ENCODE peak calls at places on chromosomes 7 and 10, in six cellular contexts. C is GM10248, H is coronary artery, E is heart right ventricle, G is right lobe of liver, L is neural crest cell. Y is an unnamed sample.

GRCh38 chr7:141558544-141559183 is 7.5 kb downstream of the AGK start:
- DNase-seq in C (peak; percentile 30), H (no peak), E (no peak), G (no peak), L (no peak), Y (no peak)

GRCh38 chr10:120465138-120465537 is 8.1 kb downstream of the PLPP4 start:
- DNase-seq in C (no peak), H (no peak), E (no peak), G (no peak), L (no peak), Y (no peak)

GRCh38 chr10:26798298-26798697 is 62.5 kb downstream of the ABI1 start:
- DNase-seq in C (no peak), H (no peak), E (no peak), G (no peak), L (no peak), Y (no peak)

GRCh38 chr10:62681211-62681940 is 123.1 kb upstream of the ADO start:
- DNase-seq in C (peak; percentile 88), H (no peak), E (no peak), G (no peak), L (no peak), Y (no peak)

GRCh38 chr7:1227071-1227804 is 5.4 kb upstream of the UNCX start:
- DNase-seq in C (no peak), H (no peak), E (no peak), G (no peak), L (no peak), Y (no peak)

GRCh38 chr10:117736655-117737054 is 194.1 kb downstream of the EMX2 start:
- DNase-seq in C (no peak), H (no peak), E (no peak), G (no peak), L (no peak), Y (no peak)

GRCh38 chr10:5559642-5560141 is 34.9 kb downstream of the CALML3 start:
- DNase-seq in C (no peak), H (peak; percentile 45), E (no peak), G (no peak), L (no peak), Y (peak; percentile 10)

GRCh38 chr7:111587715-111588433 is 25.6 kb upstream of the IMMP2L start:
- DNase-seq in C (no peak), H (no peak), E (no peak), G (no peak), L (no peak), Y (no peak)

GRCh38 chr7:100563100-100563564 is 10.6 kb downstream of the SAP25 start:
- DNase-seq in C (no peak), H (no peak), E (no peak), G (no peak), L (no peak), Y (no peak)

GRCh38 chr10:4514445-4515108 is 311.4 kb upstream of the AKR1E2 start:
- DNase-seq in C (peak; percentile 64), H (peak; percentile 84), E (peak; percentile 77), G (no peak), L (no peak), Y (no peak)

GRCh38 chr7:105985821-105986220 is 22.8 kb downstream of the CDHR3 start:
- DNase-seq in C (no peak), H (no peak), E (no peak), G (no peak), L (no peak), Y (no peak)

GRCh38 chr10:21134645-21135395 is 237.7 kb upstream of the NEBL start:
- DNase-seq in C (no peak), H (no peak), E (no peak), G (no peak), L (no peak), Y (no peak)

GRCh38 chr10:110617455-110618162 is 26.5 kb upstream of the RBM20 start:
- DNase-seq in C (no peak), H (no peak), E (no peak), G (no peak), L (no peak), Y (no peak)

GRCh38 chr10:114519756-114520288 is 115.5 kb upstream of the AFAP1L2 start:
- DNase-seq in C (no peak), H (no peak), E (no peak), G (no peak), L (no peak), Y (no peak)

GRCh38 chr10:124386186-124387077 is 32.3 kb downstream of the OAT start:
- DNase-seq in C (no peak), H (peak; percentile 69), E (no peak), G (no peak), L (no peak), Y (no peak)

GRCh38 chr7:42250411-42250810 is 13.4 kb upstream of the GLI3 start:
- DNase-seq in C (no peak), H (no peak), E (no peak), G (no peak), L (no peak), Y (no peak)

GRCh38 chr10:52965938-52966401 is 193.4 kb upstream of the MBL2 start:
- DNase-seq in C (peak; percentile 68), H (no peak), E (no peak), G (no peak), L (no peak), Y (no peak)

GRCh38 chr10:133422223-133422820 is 2.1 kb downstream of the SPRN start:
- DNase-seq in C (no peak), H (no peak), E (no peak), G (peak; percentile 49), L (no peak), Y (no peak)

GRCh38 chr7:142909921-142910521 is 23.5 kb downstream of the TRPV5 start:
- DNase-seq in C (no peak), H (no peak), E (no peak), G (no peak), L (no peak), Y (no peak)

GRCh38 chr7:156818133-156818532 is 74.8 kb downstream of the LMBR1 start:
- DNase-seq in C (no peak), H (no peak), E (no peak), G (no peak), L (no peak), Y (no peak)

GRCh38 chr10:5659702-5660528 is 6.5 kb downstream of the ASB13 start:
- DNase-seq in C (peak; percentile 60), H (no peak), E (no peak), G (peak; percentile 79), L (no peak), Y (no peak)

GRCh38 chr7:18895456-18895855 is 222.0 kb downstream of the TWIST1 start:
- DNase-seq in C (no peak), H (no peak), E (no peak), G (no peak), L (no peak), Y (no peak)

GRCh38 chr7:47873767-47874166 is 74.5 kb downstream of the PKD1L1 start:
- DNase-seq in C (no peak), H (no peak), E (no peak), G (no peak), L (no peak), Y (no peak)

GRCh38 chr10:123870260-123870659 is 21.3 kb downstream of the CPXM2 start:
- DNase-seq in C (no peak), H (no peak), E (no peak), G (no peak), L (no peak), Y (no peak)

GRCh38 chr10:124307531-124308350 is 111.0 kb downstream of the OAT start:
- DNase-seq in C (no peak), H (no peak), E (no peak), G (no peak), L (no peak), Y (peak; percentile 37)

DNA sequence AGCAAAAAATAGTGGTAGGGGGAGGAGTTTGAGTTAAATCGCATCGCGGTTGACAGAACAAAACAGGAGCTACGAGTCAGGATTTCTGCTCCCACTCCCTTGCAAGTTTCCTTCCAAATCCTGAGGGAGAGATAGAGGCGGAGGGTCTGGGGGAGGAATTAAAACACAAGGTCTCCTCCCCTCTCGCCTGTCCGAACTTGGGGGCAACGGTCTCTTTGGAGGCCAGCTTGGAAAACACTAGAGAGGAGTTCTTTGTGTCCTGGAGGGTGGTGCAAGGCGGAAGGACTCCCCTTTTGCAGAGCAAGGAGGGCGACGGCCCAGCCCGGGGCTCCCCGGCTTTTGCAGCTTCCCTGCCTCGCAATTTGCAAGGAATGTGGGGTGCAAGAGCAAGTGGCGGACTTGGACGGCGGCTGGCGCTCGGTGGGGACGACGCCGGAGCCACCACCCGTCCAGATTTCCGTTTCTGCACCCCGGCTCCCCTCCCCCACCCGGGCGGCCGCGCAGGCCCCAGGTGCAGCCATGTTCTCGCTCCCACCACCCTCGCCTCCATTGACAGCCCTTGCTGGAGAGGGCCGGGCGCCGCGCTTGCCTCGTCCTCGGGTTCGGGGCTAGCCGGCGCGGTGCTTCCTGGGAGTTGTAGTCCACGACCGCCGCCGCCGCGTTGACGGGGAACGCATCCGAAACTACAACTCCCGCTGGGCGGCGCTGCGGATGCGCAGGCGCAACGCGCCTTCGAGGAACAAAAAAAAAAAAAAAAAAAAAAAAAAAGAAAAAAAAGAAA is 417 bp upstream of the GTF2I start:
- DNase-seq in C (peak; percentile 93), H (peak; percentile 96), E (peak; percentile 98), G (peak; percentile 99), L (peak; percentile 99), Y (peak; percentile 99)
- TF ChIP-seq CTCF in C (no peak), H (no peak), E (no peak), G (no peak), L (peak; percentile 11), Y (peak; percentile 51)

GRCh38 chr7:119737390-119737789 is 535.6 kb upstream of the KCND2 start:
- DNase-seq in C (no peak), H (no peak), E (no peak), G (no peak), L (no peak), Y (no peak)
- TF ChIP-seq CTCF in C (no peak), H (no peak), E (no peak), G (no peak), L (no peak), Y (no peak)

DNA sequence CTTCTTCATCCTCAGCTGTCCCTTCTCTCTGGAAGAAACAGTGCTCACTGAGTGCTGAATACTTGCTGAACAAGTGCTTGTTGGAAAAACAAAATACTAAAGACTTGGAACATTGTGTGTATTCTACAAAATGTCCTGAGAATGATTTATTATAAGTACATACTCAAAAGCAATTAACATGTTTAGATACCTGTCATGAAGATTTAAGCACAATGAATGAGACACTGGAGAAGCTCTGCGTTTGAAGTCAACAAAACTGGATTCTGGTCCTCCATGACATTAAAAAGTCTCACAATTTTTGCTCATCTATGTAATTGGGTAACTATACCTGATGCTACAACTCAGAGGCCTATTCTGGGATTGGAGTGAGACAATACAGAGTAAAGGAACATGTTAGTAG is 34.8 kb upstream of the LAMB1 start:
- DNase-seq in C (no peak), H (no peak), E (no peak), G (no peak), L (no peak), Y (no peak)
- TF ChIP-seq CTCF in C (no peak), H (no peak), E (no peak), G (no peak), L (no peak), Y (no peak)

GRCh38 chr10:70265032-70265689 is 18.6 kb downstream of the NPFFR1 start:
- DNase-seq in C (peak; percentile 66), H (peak; percentile 35), E (no peak), G (no peak), L (no peak), Y (no peak)
- TF ChIP-seq CTCF in C (peak; percentile 28), H (no peak), E (no peak), G (peak; percentile 17), L (peak; percentile 52), Y (peak; percentile 50)